ENCODE peak calls at places on chromosomes 3 and 15, in four cellular contexts. G is coronary artery, S is stomach, C is esophagus squamous epithelium. O is an unnamed sample.

GRCh38 chr3:77326586-77326985 is 286.7 kb downstream of the ROBO2 start:
- DNase-seq in G (no peak), S (no peak), C (no peak), O (no peak)

GRCh38 chr3:10008588-10009344 is 17.5 kb upstream of the FANCD2 start:
- DNase-seq in G (peak), S (peak), C (no peak), O (no peak)

GRCh38 chr3:187737401-187738088 is 7.7 kb downstream of the BCL6 start:
- DNase-seq in G (peak), S (peak), C (no peak), O (peak)

GRCh38 chr15:56341201-56341600 is 24.0 kb upstream of the TEX9 start:
- DNase-seq in G (no peak), S (no peak), C (no peak), O (peak)

GRCh38 chr3:10273697-10274305 is 18.9 kb downstream of the GHRL start:
- DNase-seq in G (no peak), S (no peak), C (no peak), O (peak)

GRCh38 chr3:142445816-142446254 is 2.0 kb downstream of the XRN1 start:
- DNase-seq in G (no peak), S (no peak), C (no peak), O (no peak)

GRCh38 chr15:29784413-29784812 is 37.9 kb downstream of the TJP1 start:
- DNase-seq in G (no peak), S (no peak), C (no peak), O (no peak)

GRCh38 chr3:179321585-179322322 is 1.1 kb upstream of the ZNF639 start:
- DNase-seq in G (no peak), S (no peak), C (no peak), O (no peak)

GRCh38 chr3:133570139-133570936 is 3.1 kb upstream of the CDV3 start:
- DNase-seq in G (no peak), S (peak), C (no peak), O (peak)

GRCh38 chr3:129371041-129371826 is 57.2 kb downstream of the EFCAB12 start:
- DNase-seq in G (no peak), S (no peak), C (no peak), O (no peak)

GRCh38 chr15:66876423-66876730 is 174.3 kb downstream of the SMAD6 start:
- DNase-seq in G (peak), S (no peak), C (no peak), O (no peak)

GRCh38 chr3:27568393-27568792 is 84.2 kb upstream of the SLC4A7 start:
- DNase-seq in G (no peak), S (peak), C (no peak), O (peak)

GRCh38 chr3:161372321-161373260 is 1.3 kb upstream of the SPTSSB start:
- DNase-seq in G (no peak), S (peak), C (no peak), O (peak)

GRCh38 chr3:185397676-185398075 is 34.7 kb downstream of the MAP3K13 start:
- DNase-seq in G (no peak), S (no peak), C (no peak), O (no peak)

GRCh38 chr15:78050851-78051250 is 26.7 kb downstream of the TBC1D2B start:
- DNase-seq in G (no peak), S (no peak), C (no peak), O (no peak)

GRCh38 chr3:126419886-126420786 is 25.4 kb downstream of the CFAP100 start:
- DNase-seq in G (peak), S (peak), C (no peak), O (peak)

GRCh38 chr3:175159202-175159601 is 300.1 kb downstream of the NAALADL2 start:
- DNase-seq in G (no peak), S (no peak), C (no peak), O (no peak)

GRCh38 chr15:98658831-98659699 is 10.7 kb downstream of the IGF1R start:
- DNase-seq in G (no peak), S (no peak), C (no peak), O (no peak)

GRCh38 chr3:61936344-61936937 is 375.1 kb downstream of the PTPRG start:
- DNase-seq in G (no peak), S (no peak), C (no peak), O (no peak)

GRCh38 chr15:89900849-89901248 is 7.1 kb upstream of the AP3S2 start:
- DNase-seq in G (no peak), S (no peak), C (no peak), O (no peak)

GRCh38 chr3:184323696-184324095 is 9.3 kb downstream of the EIF4G1 start:
- DNase-seq in G (no peak), S (no peak), C (no peak), O (no peak)

GRCh38 chr15:75811616-75812015 is 31.6 kb upstream of the UBE2Q2 start:
- DNase-seq in G (no peak), S (no peak), C (no peak), O (no peak)

GRCh38 chr3:187744169-187745151 is 808 bp downstream of the BCL6 start:
- DNase-seq in G (no peak), S (peak), C (no peak), O (no peak)

GRCh38 chr3:140942221-140943104 is 827 bp downstream of the SLC25A36 start:
- DNase-seq in G (peak), S (peak), C (no peak), O (peak)

GRCh38 chr3:87298111-87298718 is 21.8 kb upstream of the POU1F1 start:
- DNase-seq in G (no peak), S (no peak), C (no peak), O (no peak)

GRCh38 chr3:18208856-18209255 is 216.3 kb downstream of the SATB1 start:
- DNase-seq in G (no peak), S (no peak), C (no peak), O (no peak)

GRCh38 chr3:136958931-136959330 is 1.1 kb downstream of the IL20RB start:
- DNase-seq in G (no peak), S (no peak), C (no peak), O (no peak)
- H3K27ac ChIP-seq in G (no peak), S (no peak), C (peak), O (peak)

GRCh38 chr3:52892625-52893311 is 4.6 kb downstream of the STIMATE start:
- DNase-seq in G (no peak), S (no peak), C (no peak), O (no peak)
- TF ChIP-seq CTCF in G (no peak), S (no peak), C (no peak), O (peak)

GRCh38 chr3:116314476-116314875 is 130.8 kb downstream of the LSAMP start:
- DNase-seq in G (no peak), S (no peak), C (no peak), O (no peak)
- H3K27ac ChIP-seq in G (no peak), S (no peak), C (no peak), O (no peak)

DNA sequence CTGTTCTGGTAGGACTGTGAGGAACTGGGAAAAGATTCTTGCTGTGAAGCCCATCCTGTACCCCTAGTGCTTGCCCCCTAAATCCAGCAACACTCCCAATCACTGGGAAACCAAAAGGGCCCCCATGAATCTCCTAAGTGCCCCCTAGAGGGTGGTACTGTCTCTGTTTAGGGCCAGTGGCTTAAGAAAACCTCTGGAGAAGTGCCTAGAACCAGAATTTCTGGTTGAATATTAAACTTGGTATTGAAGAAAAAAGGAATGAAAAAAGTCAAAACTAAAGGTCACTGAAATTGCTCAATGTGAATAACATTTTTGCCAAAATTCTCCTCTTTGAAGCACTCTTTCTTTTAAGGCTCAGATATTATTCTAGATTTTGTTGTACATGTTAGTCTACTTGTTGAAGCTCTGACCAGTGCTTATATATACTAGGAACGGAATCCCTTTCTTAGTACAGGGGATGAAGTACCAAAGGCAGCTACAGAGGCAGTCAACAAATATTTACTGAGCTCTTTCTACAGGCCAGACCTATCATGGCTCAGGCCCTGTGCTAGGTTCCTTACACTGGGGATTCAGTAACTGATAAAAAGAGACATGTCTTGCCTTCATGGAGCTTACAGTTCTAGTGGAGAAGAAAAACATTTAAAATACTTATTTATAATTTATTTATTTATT is 138.8 kb downstream of the MYLK start:
- DNase-seq in G (no peak), S (no peak), C (no peak), O (no peak)
- TF ChIP-seq CTCF in G (no peak), S (no peak), C (no peak), O (peak)